ENCODE peak calls at places on chromosomes 3 and 15, in five cellular contexts. H, B, R, M and U are unnamed samples.

GRCh38 chr3:44476181-44476599 is 1.3 kb downstream of the ZNF445 start:
- DNase-seq in M (peak), R (no peak), B (no peak), H (no peak), U (no peak)

GRCh38 chr15:82263350-82263749 is 732 bp downstream of the SAXO2 start:
- DNase-seq in R (peak), H (peak), M (no peak), B (no peak), U (no peak)

GRCh38 chr3:49972656-49973055 is 32.7 kb downstream of the RBM6 start:
- DNase-seq in M (no peak), B (no peak), H (no peak), R (no peak), U (no peak)

GRCh38 chr3:188021502-188022040 is 132.4 kb upstream of the LPP start:
- DNase-seq in R (peak), M (peak), H (no peak), B (no peak), U (no peak)

GRCh38 chr3:173584834-173585831 is 187.6 kb downstream of the NLGN1 start:
- DNase-seq in B (peak), M (peak), H (peak), R (peak), U (peak)

GRCh38 chr3:131402391-131403039 is 20.9 kb downstream of the NUDT16 start:
- DNase-seq in H (no peak), R (no peak), M (peak), B (no peak), U (no peak)

GRCh38 chr3:139597947-139598346 is 58.4 kb upstream of the RBP1 start:
- DNase-seq in H (no peak), R (no peak), B (no peak), M (no peak), U (no peak)

GRCh38 chr3:180961552-180961951 is 28.0 kb downstream of the DNAJC19 start:
- DNase-seq in M (no peak), H (no peak), B (no peak), R (no peak), U (no peak)

GRCh38 chr15:67413770-67414429 is 107.0 kb upstream of the C15orf61 start:
- DNase-seq in M (peak), H (peak), R (no peak), B (no peak), U (no peak)

GRCh38 chr15:47950447-47950846 is 170.3 kb upstream of the SLC24A5 start:
- DNase-seq in R (no peak), H (no peak), M (no peak), B (no peak), U (no peak)

GRCh38 chr15:47945869-47946666 is 174.7 kb upstream of the SLC24A5 start:
- DNase-seq in B (no peak), M (no peak), R (no peak), H (no peak), U (no peak)

GRCh38 chr15:47949815-47950214 is 171.0 kb upstream of the SLC24A5 start:
- DNase-seq in B (no peak), H (no peak), R (no peak), M (no peak), U (no peak)

DNA sequence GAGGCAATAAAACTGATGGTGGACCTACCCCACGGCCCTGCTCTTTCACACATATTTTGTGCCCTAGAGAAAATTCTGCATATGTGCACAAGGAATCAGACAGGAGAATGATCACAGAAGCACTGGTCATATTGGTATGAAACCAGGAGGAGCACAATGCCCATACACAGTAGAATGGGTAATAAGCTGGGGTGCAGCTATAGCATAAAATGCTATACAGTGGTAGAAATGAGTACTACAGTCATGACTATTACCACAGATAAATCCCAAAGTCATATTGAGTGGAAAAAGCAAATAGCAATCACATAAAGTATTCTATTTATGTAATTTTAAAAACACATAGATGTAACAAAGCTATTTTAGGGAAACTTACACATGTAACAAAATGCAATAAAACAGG is 175.9 kb upstream of the SLC24A5 start:
- DNase-seq in H (no peak), R (no peak), M (no peak), B (no peak), U (no peak)
- TF ChIP-seq CTCF in H (no peak), R (no peak), M (no peak), B (peak), U (peak)

DNA sequence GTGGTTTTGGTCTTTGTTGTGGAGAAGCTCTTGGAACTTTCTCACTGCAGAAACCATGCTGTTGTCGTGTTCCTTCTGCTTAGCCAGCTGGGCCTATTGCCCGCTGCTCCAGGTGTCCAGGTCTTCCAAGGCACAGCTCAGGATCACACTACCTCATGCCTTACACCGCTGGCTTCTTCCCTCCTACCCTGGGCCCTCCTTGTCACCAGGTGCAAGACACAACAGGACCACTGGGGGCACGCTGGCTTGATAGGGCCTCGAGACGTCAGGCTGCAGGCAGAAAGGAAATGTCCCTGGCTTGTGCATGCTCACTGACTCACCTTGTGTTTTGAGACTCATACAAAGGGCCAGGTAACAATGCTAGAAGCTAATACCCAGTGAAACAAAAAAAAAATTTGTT is 32.3 kb downstream of the PAQR9 start:
- DNase-seq in H (peak), R (peak), M (no peak), B (no peak), U (no peak)
- TF ChIP-seq CTCF in H (peak), R (peak), M (no peak), B (no peak), U (no peak)

DNA sequence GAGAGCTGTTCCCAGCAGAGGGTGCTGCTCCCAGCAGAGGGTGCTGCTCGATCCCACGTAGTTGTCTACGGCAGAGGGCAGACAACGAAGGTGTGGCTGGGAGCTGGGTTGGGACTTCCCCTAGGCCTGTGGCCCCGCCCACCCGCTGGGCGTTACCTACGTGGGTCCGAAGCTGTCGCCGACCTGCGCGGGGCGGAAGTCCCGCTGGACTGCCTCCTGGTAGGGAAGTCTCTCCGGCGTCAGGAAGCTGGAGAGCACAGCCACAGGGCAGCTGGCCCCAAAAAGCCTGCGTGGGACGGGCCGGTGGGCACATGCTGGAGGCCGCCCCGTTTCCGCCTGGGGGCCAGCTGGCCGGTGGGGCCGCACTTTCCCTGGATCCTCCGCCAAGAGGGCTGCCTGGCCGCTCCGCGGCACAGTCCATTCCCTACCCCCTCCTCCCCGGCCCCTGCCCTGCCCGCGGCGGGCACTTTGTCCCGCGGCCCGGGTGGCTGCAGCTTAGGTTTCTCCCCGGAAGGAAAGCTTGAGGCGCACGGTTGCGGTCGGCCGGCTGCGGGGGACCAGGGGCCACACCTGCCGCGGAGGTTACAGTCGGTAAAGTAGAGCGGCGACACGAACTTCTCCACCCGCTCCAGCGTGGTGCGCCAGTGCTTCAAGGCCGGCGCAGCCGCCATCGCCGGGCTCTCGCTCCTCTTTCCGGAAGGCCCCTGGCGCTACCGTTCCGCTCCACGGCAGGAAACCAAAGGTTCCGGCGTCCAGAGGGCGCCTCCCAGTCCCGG is at the start of gene MAN2C1:
- DNase-seq in B (peak), R (peak), M (peak), H (peak), U (peak)
- TF ChIP-seq CTCF in B (no peak), R (peak), M (peak), H (peak), U (peak)

DNA sequence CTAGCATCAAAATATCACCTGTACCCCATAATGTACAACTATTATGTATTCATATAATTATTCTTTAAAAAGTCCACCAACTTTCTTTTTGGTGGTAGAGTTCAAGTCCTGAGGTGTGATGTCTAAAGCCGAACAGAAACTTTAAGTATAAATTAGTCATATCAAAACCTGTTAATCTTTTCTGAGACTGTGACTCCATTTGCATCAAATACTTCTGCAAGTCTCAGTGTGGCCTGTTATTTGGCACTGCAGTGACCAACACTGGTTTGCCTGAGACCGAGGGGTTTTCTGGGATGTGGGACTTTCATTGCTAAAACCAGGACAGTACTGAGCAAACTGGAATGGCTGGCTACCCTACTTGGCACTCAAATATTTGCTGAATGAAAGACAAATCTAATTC is 7.3 kb downstream of the NGLY1 start:
- DNase-seq in R (no peak), H (no peak), M (no peak), B (no peak), U (no peak)
- TF ChIP-seq CTCF in R (no peak), H (no peak), M (no peak), B (no peak), U (no peak)

GRCh38 chr3:171514466-171514865 is 54.3 kb upstream of the TNIK start:
- DNase-seq in H (no peak), R (no peak), M (no peak), B (no peak), U (no peak)
- TF ChIP-seq CTCF in H (peak), R (no peak), M (peak), B (peak), U (peak)

GRCh38 chr3:145087038-145087437 is 1073.9 kb downstream of the PLOD2 start:
- DNase-seq in H (no peak), M (no peak), R (no peak), B (no peak), U (no peak)
- TF ChIP-seq CTCF in H (no peak), M (no peak), R (peak), B (no peak), U (no peak)

GRCh38 chr3:122306622-122306953 is 18.5 kb upstream of the CSTA start:
- DNase-seq in B (no peak), H (no peak), R (no peak), M (no peak), U (no peak)

GRCh38 chr3:122307987-122308386 is 17.1 kb upstream of the CSTA start:
- DNase-seq in B (no peak), R (no peak), H (no peak), M (no peak), U (no peak)

GRCh38 chr3:122310361-122310760 is 14.7 kb upstream of the CSTA start:
- DNase-seq in H (no peak), B (no peak), R (no peak), M (no peak), U (no peak)

GRCh38 chr3:122307288-122307687 is 17.8 kb upstream of the CSTA start:
- DNase-seq in M (no peak), H (no peak), R (no peak), B (no peak), U (no peak)

DNA sequence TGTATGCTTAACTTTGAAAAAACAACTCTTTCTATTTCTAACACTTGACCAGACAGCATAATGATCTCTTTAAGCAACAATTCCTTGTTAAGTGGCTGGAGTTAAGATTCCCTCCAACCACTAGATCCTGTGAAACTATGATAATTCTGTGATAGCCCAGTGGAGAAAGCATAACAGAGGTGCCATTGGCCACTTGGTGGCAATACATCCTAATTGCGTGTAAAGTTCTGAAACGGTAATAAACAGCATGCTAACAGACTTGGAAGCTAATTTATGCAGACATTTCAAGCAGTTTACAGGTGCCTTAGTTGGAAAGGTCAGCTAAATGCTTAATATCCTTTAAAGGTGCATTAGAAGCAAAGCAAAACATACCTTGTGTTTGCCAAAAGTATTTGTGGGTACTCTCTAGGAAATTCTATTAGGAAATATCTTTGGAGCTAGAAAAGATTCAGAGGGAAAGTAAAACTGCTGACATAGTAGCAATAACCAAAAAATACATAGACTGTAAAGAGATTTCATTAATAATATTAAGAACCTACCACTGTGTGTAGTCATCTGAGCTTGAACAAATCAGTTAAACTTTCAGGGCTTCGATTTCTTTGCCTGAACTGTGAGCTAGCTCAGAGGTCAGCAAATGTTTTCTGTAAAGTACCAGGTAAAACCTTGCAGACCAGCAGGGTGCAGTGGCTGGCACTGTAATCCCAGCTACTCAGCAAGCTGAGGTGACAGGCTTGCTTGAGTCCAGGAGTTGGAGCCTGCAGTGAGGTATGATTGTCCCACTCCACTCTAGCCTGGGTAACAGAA is 19.0 kb upstream of the CSTA start:
- DNase-seq in H (peak), B (no peak), M (no peak), R (peak), U (no peak)
- TF ChIP-seq CTCF in H (peak), B (no peak), M (peak), R (peak), U (no peak)

DNA sequence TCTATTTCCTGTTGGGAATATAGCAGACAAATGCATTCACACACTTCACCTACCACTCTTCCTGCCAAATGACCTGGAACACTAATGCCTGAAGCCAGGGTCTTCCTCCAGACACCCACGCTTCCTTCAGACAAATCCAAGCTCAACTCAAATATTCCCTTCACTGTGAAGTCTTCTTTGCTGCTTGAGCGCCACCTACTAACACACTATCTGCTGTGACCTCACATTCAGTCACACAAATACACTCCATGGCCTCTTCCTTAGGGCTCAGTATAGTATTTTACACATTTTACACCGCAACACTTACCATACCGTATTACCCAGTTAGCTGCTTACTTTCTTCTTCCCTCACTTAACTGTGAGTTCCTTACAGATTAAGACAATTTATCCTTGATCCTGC is 149.4 kb downstream of the SHOX2 start:
- DNase-seq in R (peak), M (no peak), B (no peak), H (no peak), U (no peak)
- TF ChIP-seq CTCF in R (peak), M (no peak), B (no peak), H (no peak), U (no peak)

GRCh38 chr3:160576621-160577020 is 11.2 kb upstream of the KPNA4 start:
- DNase-seq in H (no peak), M (no peak), R (no peak), B (no peak), U (no peak)

GRCh38 chr3:160574636-160575035 is 9.3 kb upstream of the KPNA4 start:
- DNase-seq in H (no peak), M (no peak), B (no peak), R (no peak), U (no peak)

GRCh38 chr3:160577093-160577492 is 11.7 kb upstream of the KPNA4 start:
- DNase-seq in H (no peak), B (no peak), R (no peak), M (no peak), U (no peak)

GRCh38 chr3:160575589-160575988 is 10.2 kb upstream of the KPNA4 start:
- DNase-seq in H (no peak), M (no peak), B (no peak), R (no peak), U (no peak)

GRCh38 chr3:160577551-160578195 is 12.3 kb upstream of the KPNA4 start:
- DNase-seq in B (no peak), H (peak), R (peak), M (peak), U (no peak)
- TF ChIP-seq CTCF in B (no peak), H (peak), R (peak), M (peak), U (no peak)

GRCh38 chr3:67601919-67602608 is 52.3 kb downstream of the SUCLG2 start:
- DNase-seq in R (no peak), M (no peak), H (no peak), B (no peak), U (no peak)
- TF ChIP-seq CTCF in R (no peak), M (no peak), H (no peak), B (no peak), U (no peak)